ENCODE peak calls at places on chromosomes 11 and 22, in eight cellular contexts. D is MM.1S, N is GM23248, S is fibroblast of the aortic adventitia, W is pancreas, V is H7, C is bronchial epithelial cell, B is fibroblast of mammary gland. K is an unnamed sample.

GRCh38 chr11:7494086-7494775 is 8.9 kb downstream of the OLFML1 start:
- DNase-seq in W (no peak), D (no peak), V (no peak), C (peak; percentile 89), N (no peak), B (no peak), S (no peak), K (peak; percentile 90)

GRCh38 chr11:59901306-59901705 is 22.7 kb downstream of the OOSP3 start:
- DNase-seq in N (peak; percentile 64), W (no peak), C (peak; percentile 94), B (peak; percentile 10), S (no peak), V (no peak), D (no peak), K (peak; percentile 89)

GRCh38 chr11:46264976-46265375 is 12.5 kb upstream of the CREB3L1 start:
- DNase-seq in S (no peak), V (no peak), W (no peak), N (no peak), C (no peak), D (no peak), B (no peak), K (no peak)

GRCh38 chr22:22913989-22914388 is 26.4 kb downstream of the IGLL5 start:
- DNase-seq in D (no peak), W (no peak), V (no peak), S (no peak), B (no peak), C (no peak), N (no peak), K (no peak)

GRCh38 chr11:1628506-1629325 is 859 bp upstream of the KRTAP5-5 start:
- DNase-seq in B (peak; percentile 11), C (no peak), S (peak; percentile 10), N (peak; percentile 59), D (peak; percentile 32), W (peak; percentile 91), V (peak; percentile 97), K (peak; percentile 31)

GRCh38 chr11:9719949-9720646 is 56.2 kb downstream of the SWAP70 start:
- DNase-seq in B (no peak), N (peak; percentile 29), C (peak; percentile 58), V (no peak), S (peak; percentile 37), W (no peak), D (no peak), K (peak; percentile 41)

GRCh38 chr11:45565589-45565988 is 99.8 kb downstream of the CHST1 start:
- DNase-seq in N (no peak), S (no peak), D (no peak), V (no peak), C (no peak), W (no peak), B (no peak), K (no peak)

GRCh38 chr11:129375731-129376657 is at the start of gene BARX2:
- DNase-seq in B (peak; percentile 64), C (peak; percentile 70), N (peak; percentile 86), D (peak; percentile 79), W (peak; percentile 80), V (peak; percentile 84), S (peak; percentile 56), K (peak; percentile 87)

GRCh38 chr11:91686700-91687099 is 537.9 kb upstream of the FAT3 start:
- DNase-seq in B (no peak), W (no peak), D (no peak), N (no peak), V (no peak), C (peak; percentile 30), S (no peak), K (no peak)

GRCh38 chr11:72807789-72808188 is 6.4 kb upstream of the ATG16L2 start:
- DNase-seq in V (no peak), W (no peak), C (no peak), D (no peak), B (no peak), N (no peak), S (no peak), K (no peak)

GRCh38 chr22:43921361-43921760 is 2.2 kb upstream of the PNPLA3 start:
- DNase-seq in V (no peak), D (no peak), S (peak; percentile 42), B (peak; percentile 56), C (no peak), N (peak; percentile 87), W (no peak), K (peak; percentile 31)

GRCh38 chr11:47328449-47329390 is 23.8 kb downstream of the MYBPC3 start:
- DNase-seq in B (no peak), W (no peak), V (peak; percentile 41), N (no peak), S (no peak), D (no peak), C (no peak), K (no peak)

GRCh38 chr11:47329431-47329993 is 23.0 kb downstream of the MYBPC3 start:
- DNase-seq in C (no peak), N (no peak), D (no peak), W (no peak), V (peak; percentile 41), S (no peak), B (no peak), K (no peak)

GRCh38 chr11:47327025-47327424 is 25.5 kb downstream of the MYBPC3 start:
- DNase-seq in D (no peak), S (no peak), N (no peak), W (no peak), V (peak; percentile 48), B (no peak), C (no peak), K (no peak)

GRCh38 chr11:47326198-47326597 is 26.3 kb downstream of the MYBPC3 start:
- DNase-seq in B (no peak), S (no peak), D (no peak), C (no peak), W (no peak), V (peak; percentile 44), N (no peak), K (no peak)

GRCh38 chr11:47327949-47328348 is 24.6 kb downstream of the MYBPC3 start:
- DNase-seq in N (no peak), V (no peak), S (no peak), W (no peak), D (no peak), C (no peak), B (no peak), K (no peak)
- H3K4me3 ChIP-seq in N (no peak overlapping the region), V (no peak overlapping the region), S (no peak overlapping the region), W (no peak overlapping the region), D (no peak overlapping the region), C (no peak overlapping the region), B (no peak overlapping the region), K (no peak overlapping the region)

DNA sequence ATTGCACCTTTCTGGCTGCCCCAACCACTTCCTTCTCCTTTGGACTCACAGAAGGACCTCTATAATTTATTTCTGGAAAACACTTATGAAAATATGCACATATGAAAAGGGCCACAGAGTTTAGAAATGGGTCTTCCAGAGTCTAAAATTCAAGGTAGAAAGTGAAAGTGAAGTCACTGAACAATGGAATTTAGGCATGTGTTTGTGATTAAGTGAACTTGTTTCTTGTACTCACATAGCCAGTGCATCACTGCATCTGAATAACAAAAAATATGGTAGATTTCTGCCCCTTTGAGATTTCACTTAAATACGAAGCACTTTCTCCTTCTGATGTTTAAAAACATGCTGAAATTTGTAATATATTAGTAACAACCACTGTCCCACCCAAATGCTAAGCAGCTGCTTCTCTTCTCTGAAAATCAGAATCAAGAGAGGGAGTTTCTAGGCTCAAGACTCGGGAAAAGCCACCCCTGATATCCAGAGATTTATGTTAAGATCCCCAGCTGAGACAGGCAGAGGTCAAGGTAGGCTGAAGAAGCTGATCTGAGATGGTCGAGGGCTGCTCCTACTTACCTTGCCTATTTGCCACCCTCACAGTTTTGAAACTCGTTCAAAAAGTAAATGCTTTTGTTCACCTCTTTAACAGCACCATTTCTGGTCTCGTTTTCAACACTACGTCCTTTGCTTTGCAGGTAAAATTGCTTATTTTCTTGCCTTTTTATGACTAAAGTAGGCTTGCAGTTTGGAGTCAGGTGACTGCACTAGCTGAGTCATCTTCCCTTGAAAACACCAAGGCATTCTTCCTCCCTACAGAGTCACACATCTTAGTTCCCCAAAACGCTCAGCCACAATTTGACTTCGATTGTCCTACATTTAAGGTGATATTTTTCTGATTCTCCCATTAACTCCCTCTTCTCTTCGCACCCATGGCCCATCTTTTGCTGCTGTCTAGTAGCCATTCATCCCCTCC is at the start of gene XKR3:
- DNase-seq in C (no peak), B (peak; percentile 74), V (no peak), D (peak; percentile 44), N (peak; percentile 77), S (peak; percentile 8), W (no peak), K (no peak)
- H3K4me3 ChIP-seq in C (no peak within 1 kb of the TSS), B (no peak within 1 kb of the TSS), V (no peak within 1 kb of the TSS), D (peak within 1 kb of the TSS; percentile 40), N (peak within 1 kb of the TSS; percentile 58), S (no peak within 1 kb of the TSS), W (no peak within 1 kb of the TSS), K (no peak within 1 kb of the TSS)

DNA sequence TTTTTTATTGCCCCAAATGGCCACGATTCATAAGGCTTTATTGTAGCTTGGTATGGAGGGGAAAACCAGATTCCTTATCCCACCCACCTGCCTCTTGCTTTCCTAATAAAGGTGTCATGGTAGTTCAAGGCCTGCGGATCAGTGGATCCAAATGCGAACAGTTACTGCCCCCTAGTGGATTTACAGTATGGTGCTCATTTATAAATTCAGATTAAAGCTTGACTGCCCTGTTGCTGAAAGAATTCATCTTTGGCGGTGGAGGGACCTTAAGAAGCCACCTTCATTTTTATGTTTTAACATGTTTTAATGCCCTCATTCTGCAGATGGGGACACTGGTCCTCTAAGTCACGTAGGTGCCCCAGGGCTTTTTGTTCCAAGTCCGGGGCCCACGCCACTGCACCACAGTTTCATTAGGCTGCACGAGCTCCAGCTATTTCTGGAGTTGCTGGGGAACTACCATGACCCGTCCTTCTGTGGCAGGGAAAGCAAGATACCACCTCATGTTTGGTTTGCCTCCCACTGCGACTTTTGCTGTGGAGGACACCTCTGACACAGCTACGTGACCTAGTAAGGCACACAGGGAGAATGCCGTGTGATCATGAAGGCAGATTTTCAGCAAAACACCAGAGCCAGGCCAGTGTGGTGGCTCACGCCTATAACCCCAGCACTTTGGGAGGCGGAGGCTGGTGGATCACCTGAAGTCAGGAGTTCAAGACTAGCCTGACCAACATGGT is 15.6 kb upstream of the INCENP start:
- DNase-seq in V (peak; percentile 70), S (peak; percentile 87), C (peak; percentile 58), N (peak; percentile 76), D (peak; percentile 65), B (peak; percentile 75), W (no peak), K (peak; percentile 74)
- H3K4me3 ChIP-seq in V (no peak overlapping the region), S (no peak overlapping the region), C (no peak overlapping the region), N (no peak overlapping the region), D (no peak overlapping the region), B (no peak overlapping the region), W (no peak overlapping the region), K (no peak overlapping the region)

DNA sequence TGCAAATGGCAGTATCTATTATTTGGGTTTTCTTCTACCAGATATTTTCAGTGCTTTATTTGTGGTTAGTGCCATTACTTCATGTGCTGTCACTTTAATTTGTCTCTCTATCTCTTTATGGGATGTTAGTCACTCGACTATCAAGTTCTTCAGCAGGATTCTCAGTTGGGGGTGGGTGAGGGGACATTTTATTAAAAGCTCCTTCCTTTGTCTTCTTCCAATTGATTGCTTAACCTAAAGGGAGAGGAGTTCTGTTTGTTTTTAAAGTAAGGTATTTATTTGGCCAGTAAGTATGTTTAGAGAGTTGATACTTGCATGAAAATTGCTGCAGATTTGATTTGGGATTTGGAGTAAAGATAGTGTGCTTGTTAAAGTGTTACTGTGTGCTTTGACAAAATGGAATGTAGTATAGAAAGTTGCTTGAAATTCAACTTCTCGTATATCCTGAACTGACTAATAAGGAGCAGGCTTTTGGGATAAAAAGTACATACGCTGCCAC is 10.2 kb downstream of the YAP1 start:
- DNase-seq in S (peak; percentile 12), V (no peak), B (peak; percentile 40), D (no peak), W (no peak), N (peak; percentile 39), C (no peak), K (peak; percentile 29)
- H3K4me3 ChIP-seq in S (no peak overlapping the region), V (no peak overlapping the region), B (no peak overlapping the region), D (no peak overlapping the region), W (no peak overlapping the region), N (peak overlapping the region; percentile 20), C (no peak overlapping the region), K (no peak overlapping the region)

GRCh38 chr11:120400564-120401364 is 64.6 kb downstream of the ARHGEF12 start:
- DNase-seq in V (no peak), D (no peak), C (peak; percentile 99), B (peak; percentile 99), S (peak; percentile 98), N (peak; percentile 97), W (no peak), K (peak; percentile 97)
- H3K4me3 ChIP-seq in V (no peak overlapping the region), D (no peak overlapping the region), C (peak overlapping the region; percentile 26), B (peak overlapping the region; percentile 47), S (peak overlapping the region; percentile 4), N (peak overlapping the region; percentile 72), W (no peak overlapping the region), K (peak overlapping the region; percentile 30)